ENCODE peak calls at places on chromosome 7, in ten cellular contexts. One of them, this sample, is unnamed.

GRCh38 chr7:121473645-121474300 is 77.7 kb upstream of the FAM3C start:
- DNase-seq in SJSA1: peak
- DNase-seq in stimulated activated CD4-positive, alpha-beta T cell treated with anti-CD3 and anti-CD28 coated beads, TNF-alpha, amount 100 ng/mL, for 4 hours: no peak
- DNase-seq in K562: no peak
- DNase-seq in activated CD4-positive, CD25-positive, alpha-beta regulatory T cell: no peak
- DNase-seq in tibial artery: no peak
- DNase-seq in HCT116: no peak
- DNase-seq in nucleus accumbens: no peak
- DNase-seq in Calu3: no peak
- DNase-seq in HuH-7: no peak
- DNase-seq in this sample: no peak

GRCh38 chr7:79334841-79335240 is 118.6 kb downstream of the MAGI2 start:
- DNase-seq in HuH-7: no peak
- DNase-seq in K562: no peak
- DNase-seq in HCT116: no peak
- DNase-seq in stimulated activated CD4-positive, alpha-beta T cell treated with anti-CD3 and anti-CD28 coated beads, TNF-alpha, amount 100 ng/mL, for 4 hours: no peak
- DNase-seq in tibial artery: no peak
- DNase-seq in nucleus accumbens: no peak
- DNase-seq in SJSA1: no peak
- DNase-seq in activated CD4-positive, CD25-positive, alpha-beta regulatory T cell: no peak
- DNase-seq in Calu3: no peak
- DNase-seq in this sample: no peak

GRCh38 chr7:24052572-24053223 is 231.3 kb upstream of the NPY start:
- DNase-seq in tibial artery: no peak
- DNase-seq in K562: no peak
- DNase-seq in HuH-7: no peak
- DNase-seq in stimulated activated CD4-positive, alpha-beta T cell treated with anti-CD3 and anti-CD28 coated beads, TNF-alpha, amount 100 ng/mL, for 4 hours: no peak
- DNase-seq in nucleus accumbens: no peak
- DNase-seq in activated CD4-positive, CD25-positive, alpha-beta regulatory T cell: no peak
- DNase-seq in HCT116: peak
- DNase-seq in SJSA1: peak
- DNase-seq in Calu3: peak
- DNase-seq in this sample: no peak

GRCh38 chr7:69753981-69754380 is 155.7 kb downstream of the AUTS2 start:
- DNase-seq in HuH-7: no peak
- DNase-seq in SJSA1: no peak
- DNase-seq in K562: no peak
- DNase-seq in Calu3: no peak
- DNase-seq in stimulated activated CD4-positive, alpha-beta T cell treated with anti-CD3 and anti-CD28 coated beads, TNF-alpha, amount 100 ng/mL, for 4 hours: no peak
- DNase-seq in activated CD4-positive, CD25-positive, alpha-beta regulatory T cell: no peak
- DNase-seq in tibial artery: no peak
- DNase-seq in HCT116: no peak
- DNase-seq in nucleus accumbens: no peak
- DNase-seq in this sample: no peak

GRCh38 chr7:153524070-153524601 is 528.1 kb upstream of the DPP6 start:
- DNase-seq in tibial artery: no peak
- DNase-seq in activated CD4-positive, CD25-positive, alpha-beta regulatory T cell: no peak
- DNase-seq in SJSA1: no peak
- DNase-seq in HuH-7: no peak
- DNase-seq in HCT116: no peak
- DNase-seq in K562: no peak
- DNase-seq in Calu3: no peak
- DNase-seq in nucleus accumbens: peak
- DNase-seq in stimulated activated CD4-positive, alpha-beta T cell treated with anti-CD3 and anti-CD28 coated beads, TNF-alpha, amount 100 ng/mL, for 4 hours: no peak
- DNase-seq in this sample: no peak

GRCh38 chr7:256461-256940 is 33.5 kb upstream of the FOXL3 start:
- DNase-seq in HuH-7: no peak
- DNase-seq in nucleus accumbens: no peak
- DNase-seq in K562: no peak
- DNase-seq in stimulated activated CD4-positive, alpha-beta T cell treated with anti-CD3 and anti-CD28 coated beads, TNF-alpha, amount 100 ng/mL, for 4 hours: no peak
- DNase-seq in HCT116: no peak
- DNase-seq in Calu3: no peak
- DNase-seq in tibial artery: peak
- DNase-seq in SJSA1: no peak
- DNase-seq in activated CD4-positive, CD25-positive, alpha-beta regulatory T cell: no peak
- DNase-seq in this sample: no peak

GRCh38 chr7:39617010-39617409 is 6.4 kb upstream of the RALA start:
- DNase-seq in HuH-7: no peak
- DNase-seq in Calu3: no peak
- DNase-seq in SJSA1: no peak
- DNase-seq in activated CD4-positive, CD25-positive, alpha-beta regulatory T cell: no peak
- DNase-seq in nucleus accumbens: no peak
- DNase-seq in K562: no peak
- DNase-seq in stimulated activated CD4-positive, alpha-beta T cell treated with anti-CD3 and anti-CD28 coated beads, TNF-alpha, amount 100 ng/mL, for 4 hours: no peak
- DNase-seq in HCT116: no peak
- DNase-seq in tibial artery: no peak
- DNase-seq in this sample: no peak

GRCh38 chr7:50356945-50357268 is 52.4 kb downstream of the IKZF1 start:
- DNase-seq in SJSA1: no peak
- DNase-seq in K562: no peak
- DNase-seq in activated CD4-positive, CD25-positive, alpha-beta regulatory T cell: no peak
- DNase-seq in HCT116: no peak
- DNase-seq in HuH-7: no peak
- DNase-seq in nucleus accumbens: no peak
- DNase-seq in Calu3: no peak
- DNase-seq in tibial artery: no peak
- DNase-seq in stimulated activated CD4-positive, alpha-beta T cell treated with anti-CD3 and anti-CD28 coated beads, TNF-alpha, amount 100 ng/mL, for 4 hours: no peak
- DNase-seq in this sample: no peak

GRCh38 chr7:148242271-148242801 is 348.2 kb upstream of the C7orf33 start:
- DNase-seq in HuH-7: peak
- DNase-seq in Calu3: peak
- DNase-seq in SJSA1: peak
- DNase-seq in nucleus accumbens: no peak
- DNase-seq in HCT116: peak
- DNase-seq in K562: peak
- DNase-seq in stimulated activated CD4-positive, alpha-beta T cell treated with anti-CD3 and anti-CD28 coated beads, TNF-alpha, amount 100 ng/mL, for 4 hours: no peak
- DNase-seq in tibial artery: no peak
- DNase-seq in activated CD4-positive, CD25-positive, alpha-beta regulatory T cell: no peak
- DNase-seq in this sample: peak

GRCh38 chr7:767941-768729 is 41.1 kb upstream of the PRKAR1B start:
- DNase-seq in Calu3: no peak
- DNase-seq in HuH-7: no peak
- DNase-seq in nucleus accumbens: no peak
- DNase-seq in SJSA1: no peak
- DNase-seq in tibial artery: no peak
- DNase-seq in K562: no peak
- DNase-seq in stimulated activated CD4-positive, alpha-beta T cell treated with anti-CD3 and anti-CD28 coated beads, TNF-alpha, amount 100 ng/mL, for 4 hours: no peak
- DNase-seq in HCT116: no peak
- DNase-seq in activated CD4-positive, CD25-positive, alpha-beta regulatory T cell: peak
- DNase-seq in this sample: no peak